ENCODE peak calls at places on chromosomes 7 and 10, in nine cellular contexts. One of them, this sample, is unnamed.

GRCh38 chr10:102660891-102661613 is 16.8 kb downstream of the TRIM8 start:
- DNase-seq in fibroblast of pulmonary artery: peak
- DNase-seq in A549: no peak
- DNase-seq in GM13977: peak
- DNase-seq in kidney epithelial cell: no peak
- DNase-seq in uterus: peak
- DNase-seq in foreskin fibroblast: peak
- DNase-seq in SK-N-SH: peak
- DNase-seq in AG04450: peak
- DNase-seq in this sample: peak

GRCh38 chr10:42646692-42647640 is 8.6 kb upstream of the ZNF33B start:
- DNase-seq in AG04450: no peak
- DNase-seq in uterus: no peak
- DNase-seq in A549: no peak
- DNase-seq in fibroblast of pulmonary artery: no peak
- DNase-seq in GM13977: no peak
- DNase-seq in kidney epithelial cell: no peak
- DNase-seq in foreskin fibroblast: no peak
- DNase-seq in SK-N-SH: no peak
- DNase-seq in this sample: no peak

GRCh38 chr10:78478919-78479318 is 445.3 kb downstream of the RPS24 start:
- DNase-seq in foreskin fibroblast: no peak
- DNase-seq in fibroblast of pulmonary artery: no peak
- DNase-seq in AG04450: no peak
- DNase-seq in A549: no peak
- DNase-seq in kidney epithelial cell: no peak
- DNase-seq in GM13977: no peak
- DNase-seq in SK-N-SH: no peak
- DNase-seq in uterus: no peak
- DNase-seq in this sample: no peak

GRCh38 chr7:102944241-102944640 is 31.4 kb downstream of the LRRC17 start:
- DNase-seq in SK-N-SH: no peak
- DNase-seq in foreskin fibroblast: no peak
- DNase-seq in fibroblast of pulmonary artery: no peak
- DNase-seq in kidney epithelial cell: no peak
- DNase-seq in AG04450: no peak
- DNase-seq in GM13977: no peak
- DNase-seq in A549: no peak
- DNase-seq in uterus: no peak
- DNase-seq in this sample: no peak

GRCh38 chr7:12564996-12565764 is 5.3 kb upstream of the SCIN start:
- DNase-seq in foreskin fibroblast: no peak
- DNase-seq in AG04450: no peak
- DNase-seq in uterus: no peak
- DNase-seq in A549: peak
- DNase-seq in fibroblast of pulmonary artery: peak
- DNase-seq in kidney epithelial cell: no peak
- DNase-seq in SK-N-SH: no peak
- DNase-seq in GM13977: no peak
- DNase-seq in this sample: no peak

GRCh38 chr10:89535185-89536012 is at the start of gene SLC16A12:
- DNase-seq in SK-N-SH: peak
- DNase-seq in A549: no peak
- DNase-seq in fibroblast of pulmonary artery: peak
- DNase-seq in uterus: no peak
- DNase-seq in kidney epithelial cell: no peak
- DNase-seq in foreskin fibroblast: no peak
- DNase-seq in AG04450: no peak
- DNase-seq in GM13977: peak
- DNase-seq in this sample: peak

GRCh38 chr10:7354330-7355047 is 56.3 kb downstream of the SFMBT2 start:
- DNase-seq in fibroblast of pulmonary artery: peak
- DNase-seq in GM13977: no peak
- DNase-seq in A549: peak
- DNase-seq in AG04450: peak
- DNase-seq in uterus: no peak
- DNase-seq in SK-N-SH: peak
- DNase-seq in kidney epithelial cell: peak
- DNase-seq in foreskin fibroblast: peak
- DNase-seq in this sample: no peak

GRCh38 chr7:150340024-150340749 is 1.2 kb downstream of the RARRES2 start:
- DNase-seq in kidney epithelial cell: no peak
- DNase-seq in A549: no peak
- DNase-seq in fibroblast of pulmonary artery: peak
- DNase-seq in uterus: peak
- DNase-seq in foreskin fibroblast: no peak
- DNase-seq in GM13977: no peak
- DNase-seq in SK-N-SH: no peak
- DNase-seq in AG04450: peak
- DNase-seq in this sample: peak

GRCh38 chr7:149883452-149883861 is 9.7 kb downstream of the ATP6V0E2 start:
- DNase-seq in GM13977: peak
- DNase-seq in SK-N-SH: peak
- DNase-seq in AG04450: no peak
- DNase-seq in A549: peak
- DNase-seq in kidney epithelial cell: no peak
- DNase-seq in uterus: peak
- DNase-seq in fibroblast of pulmonary artery: peak
- DNase-seq in foreskin fibroblast: peak
- DNase-seq in this sample: peak

GRCh38 chr10:14757996-14758395 is 16.7 kb downstream of the FAM107B start:
- DNase-seq in uterus: no peak
- DNase-seq in AG04450: no peak
- DNase-seq in kidney epithelial cell: no peak
- DNase-seq in fibroblast of pulmonary artery: no peak
- DNase-seq in GM13977: no peak
- DNase-seq in SK-N-SH: no peak
- DNase-seq in foreskin fibroblast: no peak
- DNase-seq in A549: no peak
- DNase-seq in this sample: no peak

GRCh38 chr10:14757394-14757793 is 17.3 kb downstream of the FAM107B start:
- DNase-seq in uterus: no peak
- DNase-seq in kidney epithelial cell: no peak
- DNase-seq in foreskin fibroblast: no peak
- DNase-seq in fibroblast of pulmonary artery: no peak
- DNase-seq in AG04450: no peak
- DNase-seq in GM13977: no peak
- DNase-seq in SK-N-SH: no peak
- DNase-seq in A549: no peak
- DNase-seq in this sample: no peak

GRCh38 chr10:14761372-14761771 is 13.3 kb downstream of the FAM107B start:
- DNase-seq in AG04450: no peak
- DNase-seq in SK-N-SH: no peak
- DNase-seq in fibroblast of pulmonary artery: no peak
- DNase-seq in kidney epithelial cell: no peak
- DNase-seq in foreskin fibroblast: no peak
- DNase-seq in A549: no peak
- DNase-seq in GM13977: no peak
- DNase-seq in uterus: no peak
- DNase-seq in this sample: no peak

GRCh38 chr10:14758451-14758850 is 16.2 kb downstream of the FAM107B start:
- DNase-seq in SK-N-SH: no peak
- DNase-seq in kidney epithelial cell: no peak
- DNase-seq in fibroblast of pulmonary artery: no peak
- DNase-seq in foreskin fibroblast: no peak
- DNase-seq in AG04450: no peak
- DNase-seq in GM13977: no peak
- DNase-seq in uterus: no peak
- DNase-seq in A549: no peak
- DNase-seq in this sample: no peak

GRCh38 chr10:14758994-14759664 is 15.6 kb downstream of the FAM107B start:
- DNase-seq in GM13977: no peak
- DNase-seq in SK-N-SH: peak
- DNase-seq in fibroblast of pulmonary artery: no peak
- DNase-seq in foreskin fibroblast: no peak
- DNase-seq in A549: peak
- DNase-seq in AG04450: no peak
- DNase-seq in kidney epithelial cell: no peak
- DNase-seq in uterus: no peak
- DNase-seq in this sample: no peak
- TF ChIP-seq CTCF in GM13977: no peak
- TF ChIP-seq CTCF in SK-N-SH: no peak
- TF ChIP-seq CTCF in fibroblast of pulmonary artery: no peak
- TF ChIP-seq CTCF in foreskin fibroblast: no peak
- TF ChIP-seq CTCF in A549: peak
- TF ChIP-seq CTCF in AG04450: no peak
- TF ChIP-seq CTCF in kidney epithelial cell: peak
- TF ChIP-seq CTCF in uterus: no peak
- TF ChIP-seq CTCF in this sample: no peak

GRCh38 chr10:69826094-69826493 is 24.4 kb downstream of the COL13A1 start:
- DNase-seq in A549: no peak
- DNase-seq in SK-N-SH: no peak
- DNase-seq in GM13977: no peak
- DNase-seq in AG04450: no peak
- DNase-seq in fibroblast of pulmonary artery: no peak
- DNase-seq in kidney epithelial cell: no peak
- DNase-seq in foreskin fibroblast: no peak
- DNase-seq in uterus: no peak
- DNase-seq in this sample: no peak

GRCh38 chr10:69828115-69828870 is 26.6 kb downstream of the COL13A1 start:
- DNase-seq in A549: no peak
- DNase-seq in fibroblast of pulmonary artery: no peak
- DNase-seq in kidney epithelial cell: no peak
- DNase-seq in AG04450: no peak
- DNase-seq in GM13977: no peak
- DNase-seq in foreskin fibroblast: no peak
- DNase-seq in SK-N-SH: no peak
- DNase-seq in uterus: no peak
- DNase-seq in this sample: no peak

GRCh38 chr10:69829792-69830191 is 28.1 kb downstream of the COL13A1 start:
- DNase-seq in uterus: no peak
- DNase-seq in GM13977: no peak
- DNase-seq in kidney epithelial cell: no peak
- DNase-seq in foreskin fibroblast: no peak
- DNase-seq in AG04450: no peak
- DNase-seq in fibroblast of pulmonary artery: no peak
- DNase-seq in A549: no peak
- DNase-seq in SK-N-SH: no peak
- DNase-seq in this sample: no peak

GRCh38 chr10:69825604-69826003 is 23.9 kb downstream of the COL13A1 start:
- DNase-seq in uterus: no peak
- DNase-seq in kidney epithelial cell: no peak
- DNase-seq in AG04450: no peak
- DNase-seq in A549: no peak
- DNase-seq in GM13977: no peak
- DNase-seq in fibroblast of pulmonary artery: no peak
- DNase-seq in SK-N-SH: no peak
- DNase-seq in foreskin fibroblast: no peak
- DNase-seq in this sample: no peak

DNA sequence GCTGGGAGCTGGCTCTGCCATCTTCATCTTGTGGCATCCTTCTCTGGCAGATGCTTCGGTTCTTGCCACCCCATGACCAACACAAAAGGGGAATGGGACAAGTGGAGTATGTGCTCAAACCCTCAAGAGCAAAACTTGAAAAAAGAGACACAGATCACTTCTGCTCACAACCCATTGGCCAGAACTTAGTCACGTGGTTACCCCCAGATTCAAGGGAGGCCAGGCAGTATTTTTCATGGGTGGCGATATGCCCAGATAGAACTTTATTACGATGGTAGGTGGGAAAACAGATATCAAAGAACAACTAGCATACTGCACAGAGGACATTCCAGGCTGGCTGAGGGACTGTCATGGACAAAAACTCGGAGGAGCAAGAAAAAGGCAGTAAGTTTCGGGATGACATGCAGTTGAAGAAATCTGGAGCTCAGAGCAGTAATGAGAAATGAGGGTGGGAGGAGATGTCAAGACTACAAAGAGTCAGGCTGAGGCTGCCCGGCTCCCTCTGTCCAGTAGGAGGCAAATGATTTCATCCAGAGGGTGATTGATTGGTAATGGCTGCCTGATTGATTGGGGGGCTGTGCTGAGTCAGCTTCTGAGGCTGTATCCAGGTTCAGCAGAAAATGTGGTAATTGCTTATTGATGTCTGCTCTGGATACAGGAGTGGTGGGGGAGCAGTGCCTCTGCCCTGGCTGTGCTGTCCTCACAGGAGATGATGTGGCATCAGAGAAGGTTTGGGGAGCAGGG is 25.3 kb downstream of the COL13A1 start:
- DNase-seq in uterus: no peak
- DNase-seq in A549: no peak
- DNase-seq in SK-N-SH: no peak
- DNase-seq in kidney epithelial cell: no peak
- DNase-seq in foreskin fibroblast: no peak
- DNase-seq in AG04450: no peak
- DNase-seq in GM13977: no peak
- DNase-seq in fibroblast of pulmonary artery: no peak
- DNase-seq in this sample: no peak
- TF ChIP-seq CTCF in uterus: no peak
- TF ChIP-seq CTCF in A549: no peak
- TF ChIP-seq CTCF in SK-N-SH: peak
- TF ChIP-seq CTCF in kidney epithelial cell: no peak
- TF ChIP-seq CTCF in foreskin fibroblast: no peak
- TF ChIP-seq CTCF in AG04450: peak
- TF ChIP-seq CTCF in GM13977: no peak
- TF ChIP-seq CTCF in fibroblast of pulmonary artery: no peak
- TF ChIP-seq CTCF in this sample: no peak

GRCh38 chr10:80856186-80856585 is 318.5 kb downstream of the SH2D4B start:
- DNase-seq in A549: no peak
- DNase-seq in foreskin fibroblast: no peak
- DNase-seq in GM13977: no peak
- DNase-seq in uterus: no peak
- DNase-seq in AG04450: no peak
- DNase-seq in fibroblast of pulmonary artery: no peak
- DNase-seq in SK-N-SH: no peak
- DNase-seq in kidney epithelial cell: no peak
- DNase-seq in this sample: no peak

GRCh38 chr10:80860719-80861118 is 323.0 kb downstream of the SH2D4B start:
- DNase-seq in foreskin fibroblast: no peak
- DNase-seq in fibroblast of pulmonary artery: no peak
- DNase-seq in SK-N-SH: no peak
- DNase-seq in kidney epithelial cell: no peak
- DNase-seq in GM13977: no peak
- DNase-seq in AG04450: no peak
- DNase-seq in uterus: no peak
- DNase-seq in A549: no peak
- DNase-seq in this sample: no peak

GRCh38 chr10:80855348-80855971 is 317.8 kb downstream of the SH2D4B start:
- DNase-seq in GM13977: peak
- DNase-seq in kidney epithelial cell: no peak
- DNase-seq in fibroblast of pulmonary artery: no peak
- DNase-seq in A549: peak
- DNase-seq in foreskin fibroblast: no peak
- DNase-seq in AG04450: no peak
- DNase-seq in SK-N-SH: peak
- DNase-seq in uterus: no peak
- DNase-seq in this sample: peak
- TF ChIP-seq CTCF in GM13977: peak
- TF ChIP-seq CTCF in kidney epithelial cell: peak
- TF ChIP-seq CTCF in fibroblast of pulmonary artery: no peak
- TF ChIP-seq CTCF in A549: no peak
- TF ChIP-seq CTCF in foreskin fibroblast: no peak
- TF ChIP-seq CTCF in AG04450: no peak
- TF ChIP-seq CTCF in SK-N-SH: no peak
- TF ChIP-seq CTCF in uterus: no peak
- TF ChIP-seq CTCF in this sample: peak

DNA sequence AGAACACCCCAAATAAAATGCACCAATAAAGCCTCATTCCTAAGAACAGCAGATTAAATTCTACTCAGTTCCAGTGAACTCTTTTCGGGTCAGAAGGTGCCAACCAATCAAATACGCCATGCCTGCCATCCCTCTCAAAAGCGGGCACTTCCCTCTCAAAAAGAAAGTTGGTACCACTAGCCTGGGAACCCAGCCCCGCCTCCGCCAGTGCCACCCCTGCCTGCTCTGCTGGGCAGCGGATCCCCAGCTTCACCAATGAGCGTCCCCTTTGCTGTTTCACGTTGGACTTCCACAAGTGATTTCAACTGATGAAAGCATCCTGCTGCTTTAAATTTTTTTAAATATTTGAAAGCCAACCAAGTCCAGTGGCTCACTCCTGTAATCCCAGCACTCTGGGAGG is 33.2 kb upstream of the PROSER2 start:
- DNase-seq in A549: no peak
- DNase-seq in GM13977: no peak
- DNase-seq in AG04450: no peak
- DNase-seq in SK-N-SH: no peak
- DNase-seq in uterus: no peak
- DNase-seq in fibroblast of pulmonary artery: no peak
- DNase-seq in kidney epithelial cell: no peak
- DNase-seq in foreskin fibroblast: no peak
- DNase-seq in this sample: no peak
- TF ChIP-seq CTCF in A549: no peak
- TF ChIP-seq CTCF in GM13977: no peak
- TF ChIP-seq CTCF in AG04450: no peak
- TF ChIP-seq CTCF in SK-N-SH: no peak
- TF ChIP-seq CTCF in uterus: no peak
- TF ChIP-seq CTCF in fibroblast of pulmonary artery: no peak
- TF ChIP-seq CTCF in kidney epithelial cell: no peak
- TF ChIP-seq CTCF in foreskin fibroblast: no peak
- TF ChIP-seq CTCF in this sample: no peak